ENCODE peak calls at places on chromosomes 12 and 14, in four cellular contexts. H, I, O and B are unnamed samples.

GRCh38 chr12:50039151-50039835 is 14.0 kb upstream of the RACGAP1 start:
- DNase-seq in I (peak), O (peak), H (peak), B (no peak)

GRCh38 chr12:124660846-124661245 is 93.4 kb upstream of the NCOR2 start:
- DNase-seq in I (no peak), H (no peak), O (no peak), B (no peak)

GRCh38 chr12:102957339-102958050 is at the start of gene ASCL1:
- DNase-seq in O (peak), H (no peak), I (no peak), B (no peak)

GRCh38 chr14:100810861-100811461 is 15.0 kb upstream of the MEG3 start:
- DNase-seq in I (no peak), H (no peak), O (no peak), B (no peak)

GRCh38 chr12:68368332-68368731 is 36.2 kb upstream of the MDM1 start:
- DNase-seq in I (no peak), O (no peak), H (no peak), B (no peak)

GRCh38 chr12:111238075-111238734 is 130.7 kb downstream of the PHETA1 start:
- DNase-seq in I (no peak), O (no peak), H (no peak), B (no peak)

GRCh38 chr14:65098586-65098985 is 3.7 kb downstream of the MAX start:
- DNase-seq in I (no peak), H (no peak), O (no peak), B (peak)

GRCh38 chr14:64773577-64773976 is 69.4 kb downstream of the PLEKHG3 start:
- DNase-seq in I (no peak), H (no peak), O (no peak), B (no peak)

GRCh38 chr12:42574879-42575278 is 14.7 kb downstream of the PRICKLE1 start:
- DNase-seq in O (no peak), H (no peak), I (no peak), B (no peak)

GRCh38 chr12:115398311-115398781 is 714.4 kb upstream of the TBX3 start:
- DNase-seq in O (peak), I (peak), H (peak), B (no peak)

GRCh38 chr14:57549165-57549564 is 55.5 kb upstream of the CCDC198 start:
- DNase-seq in H (no peak), O (no peak), I (no peak), B (no peak)

GRCh38 chr12:3700861-3701260 is 52.0 kb downstream of the CRACR2A start:
- DNase-seq in H (no peak), O (no peak), I (no peak), B (no peak)

GRCh38 chr12:42504049-42504448 is 85.5 kb downstream of the PRICKLE1 start:
- DNase-seq in O (peak), I (no peak), H (no peak), B (no peak)

GRCh38 chr12:56274299-56274698 is 7.6 kb downstream of the COQ10A start:
- DNase-seq in O (no peak), H (no peak), I (no peak), B (no peak)

GRCh38 chr12:106249411-106250135 is 1.8 kb upstream of the CKAP4 start:
- DNase-seq in O (no peak), I (no peak), H (no peak), B (peak)

GRCh38 chr14:64026600-64026999 is 173.8 kb downstream of the SYNE2 start:
- DNase-seq in H (no peak), O (no peak), I (no peak), B (no peak)

GRCh38 chr14:104436047-104436531 is 143.5 kb upstream of the C14orf180 start:
- DNase-seq in O (peak), H (no peak), I (no peak), B (no peak)

GRCh38 chr12:131949431-131950181 is at the start of gene EP400:
- DNase-seq in H (peak), I (peak), O (peak), B (peak)

GRCh38 chr12:65121049-65121955 is at the start of gene WIF1:
- DNase-seq in I (no peak), O (peak), H (no peak), B (no peak)

GRCh38 chr14:92785601-92786426 is 8.3 kb upstream of the GOLGA5 start:
- DNase-seq in H (no peak), I (no peak), O (no peak), B (no peak)

GRCh38 chr12:3216726-3217682 is 139.8 kb downstream of the TSPAN9 start:
- DNase-seq in I (no peak), O (no peak), H (no peak), B (no peak)

GRCh38 chr14:21486640-21487087 is 9.7 kb downstream of the TOX4 start:
- DNase-seq in I (no peak), H (no peak), O (no peak), B (no peak)

GRCh38 chr12:15636060-15636890 is 152.9 kb downstream of the EPS8 start:
- DNase-seq in I (no peak), H (no peak), O (no peak), B (no peak)

GRCh38 chr12:47079894-47080724 is at the start of gene AMIGO2:
- DNase-seq in I (no peak), H (peak), O (no peak), B (no peak)

DNA sequence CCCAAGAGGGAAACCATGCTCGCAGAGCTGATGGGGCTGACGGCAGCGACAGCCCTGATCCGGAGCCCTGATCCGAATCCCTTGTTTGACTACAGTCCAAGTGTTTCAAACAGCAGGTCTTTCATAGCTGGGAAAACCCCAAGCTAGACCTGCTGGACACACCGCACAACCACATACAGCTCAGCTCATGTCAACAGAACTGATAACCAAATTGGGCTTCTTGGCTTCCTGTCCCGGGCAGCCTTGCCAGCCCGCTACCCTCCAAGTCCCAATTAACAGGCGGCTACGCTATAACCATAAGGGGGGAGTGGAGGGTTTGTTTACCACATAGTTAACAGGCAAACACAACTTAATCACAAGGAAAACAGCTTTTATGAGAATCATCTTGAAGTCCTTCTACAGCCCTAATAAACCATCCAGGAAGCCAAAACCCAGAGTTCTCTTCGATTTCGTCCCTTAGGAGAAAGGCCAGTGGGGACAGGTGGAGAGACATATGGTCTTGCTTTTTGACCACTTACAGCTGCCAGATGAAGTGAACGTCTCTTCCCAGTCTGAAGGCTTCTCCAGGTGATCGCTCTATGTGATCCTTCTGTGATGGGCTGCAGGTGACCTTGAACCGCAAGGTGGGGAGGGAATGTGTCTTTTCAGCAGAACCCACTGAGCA is 64.5 kb upstream of the MANSC4 start:
- DNase-seq in O (no peak), I (peak), H (no peak), B (no peak)
- TF ChIP-seq PBX3 in O (no peak), I (no peak), H (no peak), B (no peak)

GRCh38 chr14:36939265-36939664 is 233.1 kb downstream of the SLC25A21 start:
- DNase-seq in O (no peak), I (no peak), H (no peak), B (no peak)

GRCh38 chr14:36938678-36939077 is 233.7 kb downstream of the SLC25A21 start:
- DNase-seq in H (no peak), O (no peak), I (no peak), B (no peak)

GRCh38 chr14:36942522-36943245 is 229.7 kb downstream of the SLC25A21 start:
- DNase-seq in H (no peak), I (no peak), O (no peak), B (no peak)

GRCh38 chr14:36941783-36942521 is 230.5 kb downstream of the SLC25A21 start:
- DNase-seq in I (peak), O (peak), H (peak), B (no peak)

DNA sequence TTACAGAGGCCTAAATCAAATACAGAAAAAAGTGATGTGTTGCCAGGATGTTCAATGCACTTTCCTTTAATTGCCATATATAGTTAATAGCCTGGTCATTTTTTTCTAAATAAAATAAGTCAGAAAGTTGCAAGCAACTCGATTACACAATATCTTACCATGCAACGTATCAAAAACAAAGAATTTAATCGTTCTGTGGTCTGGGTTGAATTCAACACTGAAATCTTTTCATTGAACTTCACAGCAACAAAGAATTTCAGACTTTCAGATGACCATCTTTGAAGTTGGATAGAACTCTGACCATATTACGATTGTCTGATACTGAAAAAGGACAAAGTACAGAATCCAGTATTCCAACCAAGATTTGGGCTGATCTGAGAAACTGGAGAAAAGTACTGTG is 231.9 kb downstream of the SLC25A21 start:
- DNase-seq in I (no peak), H (no peak), O (no peak), B (no peak)
- TF ChIP-seq PBX3 in I (no peak), H (no peak), O (no peak), B (no peak)

GRCh38 chr12:10389941-10390340 is at the start of gene KLRK1:
- DNase-seq in I (no peak), O (no peak), H (no peak), B (no peak)

GRCh38 chr12:10395390-10395998 is 5.7 kb upstream of the KLRK1 start:
- DNase-seq in I (peak), H (peak), O (no peak), B (peak)

GRCh38 chr12:10397311-10397710 is 7.5 kb upstream of the KLRK1 start:
- DNase-seq in I (no peak), O (no peak), H (no peak), B (no peak)

GRCh38 chr12:10392394-10392930 is 2.6 kb upstream of the KLRK1 start:
- DNase-seq in O (no peak), I (no peak), H (peak), B (peak)

GRCh38 chr12:10393291-10393690 is 3.5 kb upstream of the KLRK1 start:
- DNase-seq in I (no peak), H (no peak), O (no peak), B (no peak)
- TF ChIP-seq PBX3 in I (no peak), H (no peak), O (no peak), B (no peak)

DNA sequence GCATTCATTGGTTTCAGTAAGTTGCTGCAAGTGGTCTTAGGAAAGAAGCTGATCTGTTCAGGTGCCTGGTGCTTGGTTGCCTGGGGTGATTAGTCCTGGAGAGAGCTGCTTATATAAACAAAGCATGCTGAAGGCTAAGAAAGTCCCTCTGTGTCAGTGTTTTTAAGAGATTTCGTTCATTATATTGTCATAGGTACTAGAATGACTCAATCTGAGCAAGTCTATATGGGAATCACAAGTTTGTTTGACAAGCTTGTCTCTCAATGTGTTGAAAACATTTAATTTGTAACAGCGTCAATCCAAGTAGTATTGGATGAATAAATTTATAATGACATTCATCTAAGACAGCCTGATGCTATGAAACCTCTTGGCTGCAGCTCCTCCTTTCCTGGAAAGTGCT is 256.3 kb downstream of the TMTC2 start:
- DNase-seq in I (no peak), H (no peak), O (no peak), B (no peak)
- TF ChIP-seq PBX3 in I (no peak), H (no peak), O (no peak), B (no peak)